ENCODE peak calls at places on chromosomes 12 and 14, in five cellular contexts. N, R, K, L and J are unnamed samples.

GRCh38 chr12:103632554-103633216 is 45.6 kb downstream of the STAB2 start:
- DNase-seq in N (peak), R (peak), K (peak), L (no peak), J (peak)

GRCh38 chr12:94289551-94290312 is 141.4 kb downstream of the PLXNC1 start:
- DNase-seq in N (no peak), R (no peak), K (peak), L (no peak), J (no peak)

GRCh38 chr14:90381999-90382451 is 14.8 kb upstream of the CALM1 start:
- DNase-seq in N (peak), R (no peak), K (no peak), L (peak), J (no peak)

GRCh38 chr14:54782803-54783659 is 119.6 kb downstream of the GCH1 start:
- DNase-seq in N (no peak), R (no peak), K (no peak), L (no peak), J (no peak)

GRCh38 chr12:69239922-69240624 is 704 bp downstream of the CPSF6 start:
- DNase-seq in N (peak), R (no peak), K (peak), L (peak), J (no peak)

GRCh38 chr14:86723254-86723624 is 1193.3 kb downstream of the FLRT2 start:
- DNase-seq in N (no peak), R (no peak), K (no peak), L (no peak), J (no peak)

GRCh38 chr14:102218688-102219087 is 79.0 kb downstream of the WDR20 start:
- DNase-seq in N (no peak), R (no peak), K (no peak), L (no peak), J (no peak)

GRCh38 chr14:82999802-83000201 is 1466.1 kb upstream of the SEL1L start:
- DNase-seq in N (no peak), R (no peak), K (no peak), L (no peak), J (no peak)

GRCh38 chr14:77746064-77746463 is 14.9 kb downstream of the SNW1 start:
- DNase-seq in N (no peak), R (no peak), K (no peak), L (no peak), J (no peak)

GRCh38 chr12:71935594-71935993 is 3.1 kb upstream of the TPH2 start:
- DNase-seq in N (no peak), R (no peak), K (no peak), L (no peak), J (no peak)

GRCh38 chr12:130677957-130678558 is 38.0 kb downstream of the RIMBP2 start:
- DNase-seq in N (no peak), R (no peak), K (no peak), L (no peak), J (no peak)

GRCh38 chr14:70282666-70283065 is 76.8 kb downstream of the COX16 start:
- DNase-seq in N (no peak), R (no peak), K (no peak), L (no peak), J (no peak)

GRCh38 chr12:48198619-48198973 is 4.5 kb downstream of the OR10AD1 start:
- DNase-seq in N (no peak), R (no peak), K (peak), L (no peak), J (no peak)

GRCh38 chr12:124399622-124400021 is 104.7 kb downstream of the RFLNA start:
- DNase-seq in N (no peak), R (no peak), K (peak), L (no peak), J (no peak)

GRCh38 chr12:19183121-19183838 is 53.7 kb downstream of the PLEKHA5 start:
- DNase-seq in N (no peak), R (no peak), K (peak), L (no peak), J (no peak)

GRCh38 chr12:75553398-75553797 is 42.0 kb upstream of the KRR1 start:
- DNase-seq in N (no peak), R (no peak), K (no peak), L (no peak), J (no peak)

GRCh38 chr12:102811125-102811737 is 105.8 kb downstream of the PAH start:
- DNase-seq in N (peak), R (no peak), K (peak), L (no peak), J (no peak)

GRCh38 chr14:34258318-34258717 is 203.7 kb downstream of the SPTSSA start:
- DNase-seq in N (no peak), R (no peak), K (peak), L (no peak), J (no peak)

GRCh38 chr14:103545219-103545914 is 16.4 kb downstream of the TRMT61A start:
- DNase-seq in N (no peak), R (no peak), K (no peak), L (no peak), J (no peak)

GRCh38 chr14:100709252-100709955 is 17.3 kb upstream of the DLK1 start:
- DNase-seq in N (no peak), R (no peak), K (peak), L (no peak), J (no peak)